ENCODE peak calls at places on chromosome 7, in seven cellular contexts. I is cardiac muscle cell, D is SJSA1, X is prostate gland, R is fibroblast of lung, J is colonic mucosa, W is mammary epithelial cell. T is an unnamed sample. For H3K4me1 and H3K9me3, the result is how much of the 10 kb centered on the place peaks cover.

GRCh38 chr7:55476852-55477780 is 95.2 kb downstream of the VOPP1 start:
- DNase-seq in I (no peak), D (peak), J (peak), X (no peak), W (no peak), R (no peak), T (no peak)

GRCh38 chr7:133358728-133359127 is 105.8 kb downstream of the EXOC4 start:
- DNase-seq in W (no peak), R (peak), X (no peak), D (peak), J (no peak), I (no peak), T (no peak)

GRCh38 chr7:51847461-51848134 is 531.0 kb upstream of the COBL start:
- DNase-seq in R (no peak), I (peak), D (no peak), W (no peak), J (no peak), X (no peak), T (no peak)

GRCh38 chr7:47552631-47553030 is 29.3 kb downstream of the TNS3 start:
- DNase-seq in X (no peak), J (no peak), R (peak), I (no peak), D (peak), W (peak), T (no peak)

GRCh38 chr7:137454169-137455166 is 110.9 kb upstream of the PTN start:
- DNase-seq in R (peak), D (peak), J (peak), I (peak), W (peak), X (no peak), T (no peak)

GRCh38 chr7:112185005-112185834 is 21.0 kb downstream of the DOCK4 start:
- DNase-seq in J (no peak), I (no peak), D (no peak), X (no peak), R (no peak), W (no peak), T (no peak)

GRCh38 chr7:155763721-155764431 is 48.4 kb downstream of the SHH start:
- DNase-seq in D (no peak), I (no peak), X (no peak), R (no peak), W (no peak), J (no peak), T (no peak)

GRCh38 chr7:109873296-109873695 is 1217.6 kb upstream of the LRRN3 start:
- DNase-seq in I (no peak), W (no peak), D (no peak), X (peak), J (peak), R (no peak), T (no peak)

GRCh38 chr7:32357535-32358277 is 132.5 kb downstream of the LSM5 start:
- DNase-seq in J (no peak), W (peak), X (no peak), D (no peak), R (no peak), I (no peak), T (no peak)

GRCh38 chr7:17233643-17234397 is 64.6 kb upstream of the AHR start:
- DNase-seq in X (no peak), J (no peak), I (no peak), R (no peak), W (no peak), D (no peak), T (no peak)

GRCh38 chr7:67857698-67858097 is 861.1 kb downstream of the TYW1 start:
- DNase-seq in D (no peak), R (peak), J (no peak), X (no peak), I (no peak), W (no peak), T (no peak)

GRCh38 chr7:101728888-101729883 is 88.2 kb upstream of the CUX1 start:
- DNase-seq in W (no peak), I (no peak), J (peak), X (no peak), R (peak), D (peak), T (no peak)

GRCh38 chr7:39154815-39155214 is 177.1 kb downstream of the POU6F2 start:
- DNase-seq in I (no peak), J (no peak), W (no peak), X (no peak), D (no peak), R (no peak), T (no peak)

GRCh38 chr7:139422126-139422525 is 61.3 kb downstream of the KLRG2 start:
- DNase-seq in W (no peak), D (no peak), I (peak), J (no peak), X (no peak), R (peak), T (no peak)

GRCh38 chr7:98470131-98470985 is 69.5 kb upstream of the BAIAP2L1 start:
- DNase-seq in W (no peak), I (peak), J (peak), D (no peak), X (no peak), R (no peak), T (peak)

GRCh38 chr7:20083781-20084180 is 133.4 kb downstream of the MACC1 start:
- DNase-seq in J (no peak), R (peak), D (no peak), X (no peak), I (no peak), W (peak), T (peak)

DNA sequence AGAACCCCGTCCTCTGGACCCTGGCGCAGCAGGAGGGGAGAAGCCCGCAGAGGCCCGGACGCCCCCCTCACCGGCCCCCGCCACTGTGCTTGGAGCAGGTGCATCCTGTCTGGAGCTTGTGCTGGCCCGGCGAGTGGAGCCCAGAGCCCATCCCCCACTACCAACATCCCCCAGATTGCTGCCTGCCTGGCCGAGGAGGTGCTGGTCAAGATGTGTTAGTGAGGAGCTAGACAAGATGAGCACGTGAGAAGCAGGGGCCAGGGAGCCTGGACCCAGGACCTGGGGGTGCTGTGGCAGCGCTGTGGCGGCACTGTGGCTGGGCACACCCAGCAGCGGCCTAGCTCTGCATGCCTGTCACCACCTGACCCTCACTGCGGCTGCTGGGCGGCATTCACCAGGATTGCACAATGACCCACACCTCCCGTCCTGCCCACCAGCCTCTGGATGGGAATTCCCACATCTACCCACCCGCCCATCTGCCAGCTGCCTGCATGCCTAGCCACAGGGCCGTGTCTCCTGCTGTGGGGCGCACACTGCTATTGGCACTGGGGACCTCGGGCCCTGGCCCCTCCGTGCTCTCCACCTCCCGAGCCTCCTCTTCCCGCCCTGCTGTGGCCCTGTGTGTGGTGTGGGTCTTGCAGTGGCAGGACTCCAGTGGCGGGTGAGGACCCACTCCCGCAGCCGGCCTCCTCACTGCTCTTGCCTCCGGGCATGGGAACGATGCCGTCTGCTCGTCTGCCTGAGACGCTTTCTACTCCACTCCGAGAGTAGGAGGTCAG is 11.8 kb downstream of the GPR146 start:
- DNase-seq in W (peak), I (no peak), D (no peak), X (no peak), R (no peak), J (no peak), T (no peak)
- H3K4me1 ChIP-seq in W (under half), I (under half), D (under half), X (under half), R (under half), J (under half), T (under half)

GRCh38 chr7:158030566-158030965 is 557.1 kb downstream of the PTPRN2 start:
- DNase-seq in D (no peak), W (no peak), R (no peak), I (no peak), J (no peak), X (no peak), T (no peak)
- H3K9me3 ChIP-seq in D (under half), W (under half), R (under half), I (under half), J (under half), X (under half), T (under half)

GRCh38 chr7:65503434-65504152 is 129.9 kb downstream of the ZNF92 start:
- DNase-seq in W (no peak), D (no peak), I (no peak), J (no peak), X (no peak), R (no peak), T (no peak)

GRCh38 chr7:65509368-65510186 is 135.9 kb downstream of the ZNF92 start:
- DNase-seq in J (no peak), D (peak), R (no peak), X (no peak), W (peak), I (peak), T (no peak)
- H3K4me3 ChIP-seq in J (no peak), D (peak), R (peak), X (peak), W (no peak), I (peak), T (no peak)

GRCh38 chr7:5694221-5694754 is 87.2 kb downstream of the RNF216 start:
- DNase-seq in X (no peak), J (no peak), D (peak), R (peak), I (no peak), W (no peak), T (no peak)
- H3K4me1 ChIP-seq in X (under half), J (under half), D (half or more), R (half or more), I (half or more), W (half or more), T (under half)

DNA sequence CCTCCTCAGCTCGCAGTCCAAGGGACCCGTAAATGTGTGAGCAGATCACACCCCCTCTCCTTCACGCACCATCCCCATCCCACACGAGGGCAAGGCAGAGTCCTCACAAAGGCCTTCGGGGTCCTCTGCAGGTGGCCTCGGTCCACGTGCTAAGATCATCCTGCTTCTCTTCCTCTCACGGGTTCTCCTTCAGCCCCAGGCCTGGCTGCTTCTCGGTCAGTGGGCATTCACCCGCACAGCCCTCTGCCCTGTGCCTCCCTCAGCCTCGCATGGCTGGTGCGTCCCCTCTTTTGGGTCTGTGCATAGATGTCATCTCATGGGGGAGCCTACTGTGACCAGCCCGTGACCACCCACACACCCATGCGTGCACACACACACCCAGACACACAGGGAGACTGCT is 17.3 kb upstream of the FOXL3 start:
- DNase-seq in X (no peak), D (no peak), R (no peak), W (no peak), J (no peak), I (no peak), T (no peak)
- H3K9me3 ChIP-seq in X (under half), D (under half), R (under half), W (under half), J (under half), I (under half), T (under half)

GRCh38 chr7:105022458-105022857 is 8.5 kb downstream of the KMT2E start:
- DNase-seq in R (no peak), D (no peak), I (no peak), X (no peak), W (no peak), J (no peak), T (no peak)

GRCh38 chr7:105017263-105018051 is 3.5 kb downstream of the KMT2E start:
- DNase-seq in X (no peak), D (no peak), I (no peak), J (no peak), W (no peak), R (no peak), T (no peak)

GRCh38 chr7:105020926-105021325 is 6.9 kb downstream of the KMT2E start:
- DNase-seq in I (no peak), R (no peak), X (no peak), D (no peak), W (no peak), J (no peak), T (no peak)

GRCh38 chr7:105016083-105017075 is 2.4 kb downstream of the KMT2E start:
- DNase-seq in D (peak), J (no peak), W (no peak), R (no peak), I (no peak), X (no peak), T (no peak)

DNA sequence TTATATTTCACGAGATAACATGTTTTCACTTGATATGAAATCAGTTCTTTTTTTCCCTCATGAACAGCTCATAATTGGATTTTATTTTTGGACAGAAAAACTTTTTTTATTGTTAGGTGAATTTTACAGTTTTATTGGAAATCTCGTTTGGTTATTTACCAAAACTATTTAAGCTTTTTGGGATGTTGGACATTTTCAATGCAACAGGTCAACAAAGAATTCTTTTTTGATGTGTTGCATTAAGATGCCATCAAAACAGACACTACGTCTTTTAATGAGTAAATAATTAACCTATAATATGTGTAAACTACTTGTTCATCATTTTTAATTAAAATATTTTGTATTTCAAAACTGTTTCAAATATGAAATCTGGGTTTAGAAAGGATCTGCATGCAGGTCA is 5.3 kb downstream of the KMT2E start:
- DNase-seq in J (no peak), X (no peak), R (no peak), W (no peak), I (no peak), D (no peak), T (no peak)
- H3K4me3 ChIP-seq in J (no peak), X (no peak), R (peak), W (no peak), I (no peak), D (no peak), T (no peak)

DNA sequence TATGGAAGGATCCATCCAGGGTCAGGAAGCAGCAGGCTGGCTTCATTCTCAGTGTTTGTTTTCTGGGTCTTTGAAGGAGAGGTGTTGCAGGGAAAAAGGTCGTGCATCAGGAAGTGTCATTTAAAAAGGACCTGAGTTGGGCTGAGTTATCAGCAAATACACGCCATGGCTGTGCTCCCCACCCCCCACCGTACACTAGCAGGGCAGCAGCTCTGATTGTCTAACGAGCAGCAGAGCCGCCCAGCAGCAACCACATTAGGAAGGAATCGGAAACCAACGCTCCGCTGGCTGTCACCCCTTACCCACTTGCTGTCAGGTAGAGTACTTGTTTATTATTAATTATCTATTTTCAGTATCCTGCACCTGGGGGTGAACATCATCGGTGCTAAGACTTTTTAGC is 63.1 kb upstream of the STEAP1B start:
- DNase-seq in D (no peak), J (no peak), I (peak), X (no peak), W (no peak), R (no peak), T (peak)
- H3K4me1 ChIP-seq in D (half or more), J (under half), I (under half), X (under half), W (half or more), R (under half), T (half or more)

GRCh38 chr7:43700646-43701501 is 28.4 kb downstream of the COA1 start:
- DNase-seq in R (no peak), W (no peak), D (no peak), J (no peak), I (no peak), X (no peak), T (no peak)

GRCh38 chr7:43701502-43701859 is 27.8 kb downstream of the COA1 start:
- DNase-seq in R (no peak), I (no peak), D (no peak), X (no peak), J (no peak), W (no peak), T (no peak)

GRCh38 chr7:43701929-43702328 is 27.4 kb downstream of the COA1 start:
- DNase-seq in R (no peak), I (no peak), X (no peak), W (no peak), D (no peak), J (no peak), T (no peak)

GRCh38 chr7:43702974-43703373 is 26.3 kb downstream of the COA1 start:
- DNase-seq in X (no peak), W (no peak), I (no peak), R (no peak), J (no peak), D (no peak), T (no peak)

DNA sequence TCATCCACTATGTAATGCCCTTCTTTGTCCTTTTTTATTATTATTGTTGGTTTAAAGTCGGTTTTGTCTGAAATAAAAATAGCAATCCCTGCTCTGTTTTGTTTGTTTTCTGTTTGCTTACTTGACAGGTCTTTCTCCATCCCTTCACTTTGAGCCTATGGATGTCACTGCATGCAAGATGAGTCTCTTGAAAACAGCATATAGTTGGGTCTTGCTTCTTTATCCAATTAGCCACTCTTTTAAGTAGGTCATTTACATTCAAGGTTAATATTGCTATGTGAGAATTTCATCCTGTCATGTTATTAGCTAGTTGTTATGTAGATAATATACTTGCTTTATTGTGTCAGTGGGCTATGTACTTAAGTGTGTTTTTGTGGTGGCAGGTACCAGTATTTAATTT is 25.8 kb downstream of the COA1 start:
- DNase-seq in R (no peak), I (no peak), W (no peak), D (no peak), J (no peak), X (no peak), T (no peak)
- H3K9me3 ChIP-seq in R (under half), I (under half), W (under half), D (under half), J (under half), X (under half), T (under half)

DNA sequence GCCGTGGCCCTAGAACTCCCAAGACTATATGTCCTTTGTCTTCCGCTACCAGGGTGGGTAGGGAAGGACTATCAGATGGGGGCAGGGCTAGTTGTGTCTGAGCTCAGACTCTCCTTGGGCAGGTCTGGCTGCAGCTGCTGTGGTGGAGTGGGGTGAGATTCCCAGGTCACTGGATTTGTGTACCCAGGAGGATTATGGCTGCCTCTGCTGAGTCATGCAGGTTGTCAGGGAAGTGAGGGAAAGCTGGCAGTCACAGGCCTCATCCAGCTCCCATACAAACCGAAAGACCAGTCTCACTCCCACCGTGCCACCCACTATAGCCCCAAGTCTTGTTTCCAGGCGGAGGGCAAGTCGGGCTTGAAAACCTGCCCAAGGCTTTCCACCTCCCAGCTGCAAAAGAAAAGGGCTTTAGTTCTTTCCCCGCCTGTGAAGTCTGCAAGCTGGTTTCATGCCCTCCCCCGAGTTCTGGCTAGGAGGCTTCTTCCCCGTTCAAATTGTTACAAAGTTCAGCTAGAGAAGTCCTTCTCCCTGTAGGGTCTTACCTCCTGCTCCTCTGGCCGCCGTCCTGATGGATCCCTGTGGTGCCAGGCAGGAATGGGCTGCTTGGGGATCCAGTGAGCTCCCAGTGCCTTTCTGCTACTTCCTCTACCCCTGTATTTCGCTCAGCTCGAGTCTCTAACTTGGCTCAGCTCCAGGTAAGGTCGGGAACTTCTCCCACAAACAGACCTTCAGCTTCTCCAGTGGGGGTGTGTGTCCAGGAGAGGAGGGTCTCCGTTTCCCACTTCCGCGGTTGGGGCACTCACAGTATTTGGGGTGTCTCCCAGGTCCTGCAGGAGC is 106.8 kb upstream of the FGL2 start:
- DNase-seq in X (no peak), J (peak), W (no peak), D (no peak), I (no peak), R (no peak), T (no peak)
- H3K4me3 ChIP-seq in X (no peak), J (no peak), W (no peak), D (no peak), I (no peak), R (no peak), T (no peak)

DNA sequence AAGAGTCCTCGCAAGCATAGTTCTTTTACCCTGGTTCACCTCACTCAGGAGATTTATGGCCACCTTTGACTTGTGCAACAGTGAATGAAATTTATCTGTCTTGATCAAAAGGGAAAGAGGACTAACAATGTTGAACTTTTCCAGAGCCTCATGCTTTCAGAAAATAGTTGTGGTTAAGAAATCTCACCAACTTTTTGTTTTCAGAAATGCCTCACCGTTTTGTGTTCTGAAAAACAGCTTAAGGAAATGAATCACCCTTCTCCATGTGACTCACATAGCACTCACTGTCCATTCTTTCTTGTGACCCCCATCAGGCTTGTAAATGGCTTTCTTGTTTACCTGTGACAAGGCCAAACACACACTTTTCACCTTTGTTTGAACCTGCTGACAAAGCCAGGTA is 148.6 kb upstream of the FAM3C start:
- DNase-seq in X (peak), I (no peak), W (peak), R (peak), D (peak), J (no peak), T (no peak)
- H3K4me1 ChIP-seq in X (under half), I (under half), W (under half), R (under half), D (under half), J (under half), T (under half)

T was measured in Caco-2.